ENCODE peak calls at places on chromosomes 6 and 20, in four cellular contexts. One of them, this sample, is unnamed.

GRCh38 chr6:3454206-3455016 is 2.4 kb downstream of the SLC22A23 start:
- DNase-seq in H1: no peak
- DNase-seq in GM12878: no peak
- DNase-seq in K562: no peak
- DNase-seq in this sample: no peak

GRCh38 chr20:46552460-46553420 is 2.3 kb upstream of the OCSTAMP start:
- DNase-seq in H1: no peak
- DNase-seq in GM12878: peak
- DNase-seq in K562: peak
- DNase-seq in this sample: no peak

GRCh38 chr6:9999806-10000205 is 415.1 kb downstream of the TFAP2A start:
- DNase-seq in H1: no peak
- DNase-seq in GM12878: no peak
- DNase-seq in K562: no peak
- DNase-seq in this sample: no peak

GRCh38 chr20:33524261-33524660 is 34.4 kb downstream of the CBFA2T2 start:
- DNase-seq in H1: no peak
- DNase-seq in GM12878: no peak
- DNase-seq in K562: no peak
- DNase-seq in this sample: no peak

GRCh38 chr6:148811472-148811871 is 64.6 kb downstream of the UST start:
- DNase-seq in H1: no peak
- DNase-seq in GM12878: no peak
- DNase-seq in K562: no peak
- DNase-seq in this sample: no peak

GRCh38 chr6:113351183-113351834 is 505.8 kb upstream of the MARCKS start:
- DNase-seq in H1: no peak
- DNase-seq in GM12878: no peak
- DNase-seq in K562: no peak
- DNase-seq in this sample: no peak

GRCh38 chr6:53134601-53135235 is 13.9 kb downstream of the GCM1 start:
- DNase-seq in H1: no peak
- DNase-seq in GM12878: no peak
- DNase-seq in K562: peak
- DNase-seq in this sample: no peak

GRCh38 chr20:62918830-62919229 is 7.5 kb downstream of the DIDO1 start:
- DNase-seq in H1: no peak
- DNase-seq in GM12878: no peak
- DNase-seq in K562: no peak
- DNase-seq in this sample: no peak

GRCh38 chr6:13453771-13454251 is 33.6 kb downstream of the GFOD1 start:
- DNase-seq in H1: no peak
- DNase-seq in GM12878: peak
- DNase-seq in K562: no peak
- DNase-seq in this sample: peak

GRCh38 chr20:59932616-59933295 is 681 bp downstream of the SYCP2 start:
- DNase-seq in H1: no peak
- DNase-seq in GM12878: no peak
- DNase-seq in K562: no peak
- DNase-seq in this sample: no peak

GRCh38 chr6:116246089-116246488 is 7.8 kb downstream of the TSPYL4 start:
- DNase-seq in H1: no peak
- DNase-seq in GM12878: no peak
- DNase-seq in K562: peak
- DNase-seq in this sample: no peak

GRCh38 chr6:38861957-38862401 is 146.9 kb downstream of the DNAH8 start:
- DNase-seq in H1: no peak
- DNase-seq in GM12878: no peak
- DNase-seq in K562: no peak
- DNase-seq in this sample: no peak

GRCh38 chr20:38473353-38473795 is 731 bp downstream of the RALGAPB start:
- DNase-seq in H1: no peak
- DNase-seq in GM12878: no peak
- DNase-seq in K562: peak
- DNase-seq in this sample: no peak

GRCh38 chr6:52664185-52664990 is 6.5 kb upstream of the TMEM14A start:
- DNase-seq in H1: peak
- DNase-seq in GM12878: peak
- DNase-seq in K562: peak
- DNase-seq in this sample: peak

GRCh38 chr6:106894978-106895702 is 79.4 kb downstream of the CD24 start:
- DNase-seq in H1: no peak
- DNase-seq in GM12878: no peak
- DNase-seq in K562: peak
- DNase-seq in this sample: no peak

GRCh38 chr20:37565134-37565811 is 37.6 kb upstream of the BLCAP start:
- DNase-seq in H1: no peak
- DNase-seq in GM12878: no peak
- DNase-seq in K562: no peak
- DNase-seq in this sample: no peak

GRCh38 chr6:52552278-52552643 is 24.6 kb downstream of the TRAM2 start:
- DNase-seq in H1: no peak
- DNase-seq in GM12878: no peak
- DNase-seq in K562: no peak
- DNase-seq in this sample: no peak

GRCh38 chr6:149094934-149095341 is 222.6 kb upstream of the TAB2 start:
- DNase-seq in H1: no peak
- DNase-seq in GM12878: no peak
- DNase-seq in K562: no peak
- DNase-seq in this sample: no peak

GRCh38 chr6:52551483-52552277 is 25.2 kb downstream of the TRAM2 start:
- DNase-seq in H1: peak
- DNase-seq in GM12878: no peak
- DNase-seq in K562: no peak
- DNase-seq in this sample: no peak

GRCh38 chr20:53480913-53481312 is 112.7 kb downstream of the ZNF217 start:
- DNase-seq in H1: no peak
- DNase-seq in GM12878: no peak
- DNase-seq in K562: no peak
- DNase-seq in this sample: no peak

GRCh38 chr6:128282956-128283355 is 237.4 kb downstream of the PTPRK start:
- DNase-seq in H1: no peak
- DNase-seq in GM12878: no peak
- DNase-seq in K562: no peak
- DNase-seq in this sample: no peak

GRCh38 chr6:154839546-154839945 is 106.3 kb downstream of the SCAF8 start:
- DNase-seq in H1: no peak
- DNase-seq in GM12878: no peak
- DNase-seq in K562: no peak
- DNase-seq in this sample: no peak

GRCh38 chr20:58130574-58130973 is 97.9 kb downstream of the ANKRD60 start:
- DNase-seq in H1: no peak
- DNase-seq in GM12878: no peak
- DNase-seq in K562: no peak
- DNase-seq in this sample: no peak

GRCh38 chr6:18415207-18415606 is 28.1 kb downstream of the RNF144B start:
- DNase-seq in H1: no peak
- DNase-seq in GM12878: no peak
- DNase-seq in K562: no peak
- DNase-seq in this sample: no peak

GRCh38 chr6:29757282-29757681 is 34.0 kb downstream of the HLA-F start:
- DNase-seq in H1: no peak
- DNase-seq in GM12878: no peak
- DNase-seq in K562: no peak
- DNase-seq in this sample: no peak

GRCh38 chr6:6494677-6495076 is 93.8 kb upstream of the LY86 start:
- DNase-seq in H1: peak
- DNase-seq in GM12878: peak
- DNase-seq in K562: peak
- DNase-seq in this sample: peak

GRCh38 chr20:11261533-11262000 is 587.8 kb upstream of the JAG1 start:
- DNase-seq in H1: no peak
- DNase-seq in GM12878: peak
- DNase-seq in K562: no peak
- DNase-seq in this sample: no peak

GRCh38 chr6:40344566-40345185 is 242.5 kb downstream of the LRFN2 start:
- DNase-seq in H1: peak
- DNase-seq in GM12878: no peak
- DNase-seq in K562: no peak
- DNase-seq in this sample: no peak

GRCh38 chr6:18680842-18681241 is 293.7 kb downstream of the RNF144B start:
- DNase-seq in H1: no peak
- DNase-seq in GM12878: no peak
- DNase-seq in K562: no peak
- DNase-seq in this sample: no peak

DNA sequence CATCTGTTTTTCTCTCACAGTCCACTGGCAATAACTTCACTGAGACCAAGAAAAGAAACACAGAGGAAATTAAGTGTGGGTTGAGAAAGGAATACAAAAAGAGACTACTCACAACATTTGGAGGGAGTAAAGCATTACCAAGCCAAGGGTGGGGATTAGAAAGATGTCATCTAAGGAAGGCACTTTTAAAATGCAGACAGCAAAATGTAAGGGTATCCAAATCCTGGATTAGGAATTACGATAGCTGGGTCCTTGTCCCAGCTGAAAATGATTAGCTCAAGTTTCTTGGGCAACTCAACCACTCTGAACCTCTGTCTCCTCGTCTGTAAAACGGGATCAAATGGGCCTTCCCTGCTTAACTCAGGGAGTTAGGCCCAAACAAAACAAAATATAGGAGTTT is 2.2 kb downstream of the LEMD2 start:
- DNase-seq in H1: no peak
- DNase-seq in GM12878: no peak
- DNase-seq in K562: no peak
- DNase-seq in this sample: no peak
- TF ChIP-seq ZNF274 in H1: no peak
- TF ChIP-seq ZNF274 in GM12878: no peak
- TF ChIP-seq ZNF274 in K562: no peak
- TF ChIP-seq ZNF274 in this sample: no peak

DNA sequence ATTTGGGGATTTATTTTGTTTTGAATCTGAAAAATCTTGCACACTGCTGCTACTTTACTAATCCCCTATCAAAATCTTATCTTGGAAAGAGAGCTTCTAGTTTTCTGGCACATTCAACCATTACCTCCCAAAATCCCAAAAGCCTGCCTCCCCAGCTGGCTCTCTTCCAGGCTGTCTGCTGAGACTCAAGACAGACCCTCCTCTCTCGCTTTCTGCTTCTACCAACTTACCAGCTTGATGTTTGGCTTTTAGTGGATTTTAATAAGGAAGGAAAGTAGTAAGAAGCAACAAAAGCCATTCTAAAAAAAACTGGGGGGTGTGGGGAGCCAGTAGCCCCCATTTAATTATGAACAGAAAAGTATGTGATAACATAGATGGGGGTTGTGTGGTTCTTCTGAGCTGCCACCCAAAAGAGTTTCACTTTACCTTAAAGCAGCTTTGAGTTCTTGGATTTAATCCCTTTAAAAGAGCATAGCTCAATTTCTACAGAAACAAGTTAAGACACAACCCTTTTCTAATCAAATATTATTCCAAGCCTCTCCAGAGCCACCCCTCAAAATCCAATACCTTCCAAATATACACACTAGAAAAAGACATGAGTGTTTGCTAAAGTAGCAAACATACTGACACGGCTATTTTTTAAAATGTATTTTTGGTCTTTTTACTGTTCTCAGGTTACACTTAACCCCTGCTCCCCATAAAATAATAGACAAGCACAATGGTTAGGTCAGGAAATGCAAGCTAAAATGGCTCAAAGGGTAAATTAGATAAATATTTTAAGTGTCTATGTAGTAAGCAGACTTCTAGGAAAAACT is 71.7 kb downstream of the ATP9A start:
- DNase-seq in H1: no peak
- DNase-seq in GM12878: no peak
- DNase-seq in K562: no peak
- DNase-seq in this sample: no peak
- H2AFZ ChIP-seq in H1: no peak
- H2AFZ ChIP-seq in GM12878: no peak
- H2AFZ ChIP-seq in K562: no peak
- H2AFZ ChIP-seq in this sample: no peak

GRCh38 chr20:64113796-64114355 is 6.5 kb upstream of the NPBWR2 start:
- DNase-seq in H1: no peak
- DNase-seq in GM12878: no peak
- DNase-seq in K562: no peak
- DNase-seq in this sample: no peak

GRCh38 chr20:64112691-64113443 is 5.5 kb upstream of the NPBWR2 start:
- DNase-seq in H1: peak
- DNase-seq in GM12878: no peak
- DNase-seq in K562: no peak
- DNase-seq in this sample: no peak

GRCh38 chr20:64111841-64112641 is 4.7 kb upstream of the NPBWR2 start:
- DNase-seq in H1: peak
- DNase-seq in GM12878: no peak
- DNase-seq in K562: no peak
- DNase-seq in this sample: no peak

GRCh38 chr20:64114356-64114971 is 7.1 kb upstream of the NPBWR2 start:
- DNase-seq in H1: peak
- DNase-seq in GM12878: no peak
- DNase-seq in K562: no peak
- DNase-seq in this sample: no peak

GRCh38 chr20:64113444-64113775 is 6.0 kb upstream of the NPBWR2 start:
- DNase-seq in H1: no peak
- DNase-seq in GM12878: no peak
- DNase-seq in K562: no peak
- DNase-seq in this sample: no peak
- TF ChIP-seq EGR1 in H1: no peak
- TF ChIP-seq EGR1 in GM12878: no peak
- TF ChIP-seq EGR1 in K562: no peak
- TF ChIP-seq EGR1 in this sample: no peak

DNA sequence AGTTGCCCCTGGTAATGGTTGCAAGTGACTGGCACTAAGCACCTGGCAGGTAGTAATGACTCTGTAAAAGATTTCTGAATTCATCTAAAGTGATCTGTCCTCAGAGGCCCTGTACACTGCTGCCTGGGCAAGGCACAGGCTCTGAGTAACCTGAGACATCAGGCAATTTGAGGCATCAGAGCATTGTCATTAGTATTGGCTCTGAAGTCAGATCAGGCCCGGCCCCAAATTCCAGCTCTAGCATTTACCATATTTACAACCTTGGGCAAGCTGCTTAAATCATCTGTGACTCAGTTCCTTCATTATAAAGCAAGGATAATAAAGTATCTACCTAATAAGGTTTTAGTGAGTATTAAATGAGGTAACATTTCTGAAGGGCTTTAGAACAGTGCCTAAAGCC is 17.4 kb upstream of the TENT5A start:
- DNase-seq in H1: no peak
- DNase-seq in GM12878: no peak
- DNase-seq in K562: no peak
- DNase-seq in this sample: no peak
- TF ChIP-seq ZNF274 in H1: no peak
- TF ChIP-seq ZNF274 in GM12878: no peak
- TF ChIP-seq ZNF274 in K562: no peak
- TF ChIP-seq ZNF274 in this sample: no peak

GRCh38 chr6:56720882-56721281 is 78.2 kb upstream of the DST start:
- DNase-seq in H1: no peak
- DNase-seq in GM12878: no peak
- DNase-seq in K562: no peak
- DNase-seq in this sample: no peak
- H2AFZ ChIP-seq in H1: no peak
- H2AFZ ChIP-seq in GM12878: no peak
- H2AFZ ChIP-seq in K562: no peak
- H2AFZ ChIP-seq in this sample: no peak

This sample was measured in HCT116.